ENCODE peak calls at places on chromosomes 13 and 19, in nine cellular contexts. One of them, this sample, is unnamed.

GRCh38 chr13:94999871-95000270 is 287.5 kb upstream of the SOX21 start:
- DNase-seq in CD4-positive, alpha-beta T cell: no peak
- DNase-seq in mammary epithelial cell: peak
- DNase-seq in pancreas: no peak
- DNase-seq in small intestine: no peak
- DNase-seq in coronary artery: no peak
- DNase-seq in brain microvascular endothelial cell: peak
- DNase-seq in cardiac muscle cell: no peak
- DNase-seq in Peyer's patch: no peak
- DNase-seq in this sample: no peak

GRCh38 chr13:91347212-91347995 is at the start of gene MIR17HG:
- DNase-seq in CD4-positive, alpha-beta T cell: peak
- DNase-seq in mammary epithelial cell: peak
- DNase-seq in pancreas: peak
- DNase-seq in small intestine: peak
- DNase-seq in coronary artery: peak
- DNase-seq in brain microvascular endothelial cell: peak
- DNase-seq in cardiac muscle cell: peak
- DNase-seq in Peyer's patch: peak
- DNase-seq in this sample: peak

GRCh38 chr19:12994701-12995595 is at the start of gene NFIX:
- DNase-seq in CD4-positive, alpha-beta T cell: peak
- DNase-seq in mammary epithelial cell: peak
- DNase-seq in pancreas: peak
- DNase-seq in small intestine: peak
- DNase-seq in coronary artery: peak
- DNase-seq in brain microvascular endothelial cell: no peak
- DNase-seq in cardiac muscle cell: peak
- DNase-seq in Peyer's patch: peak
- DNase-seq in this sample: peak

GRCh38 chr19:6616011-6616410 is 25.1 kb upstream of the CD70 start:
- DNase-seq in CD4-positive, alpha-beta T cell: no peak
- DNase-seq in mammary epithelial cell: peak
- DNase-seq in pancreas: no peak
- DNase-seq in small intestine: no peak
- DNase-seq in coronary artery: no peak
- DNase-seq in brain microvascular endothelial cell: no peak
- DNase-seq in cardiac muscle cell: no peak
- DNase-seq in Peyer's patch: no peak
- DNase-seq in this sample: no peak

GRCh38 chr13:43023244-43023931 is at the start of gene DNAJC15:
- DNase-seq in CD4-positive, alpha-beta T cell: peak
- DNase-seq in mammary epithelial cell: no peak
- DNase-seq in pancreas: peak
- DNase-seq in small intestine: peak
- DNase-seq in coronary artery: peak
- DNase-seq in brain microvascular endothelial cell: peak
- DNase-seq in cardiac muscle cell: no peak
- DNase-seq in Peyer's patch: peak
- DNase-seq in this sample: peak

GRCh38 chr19:54208784-54209057 is 8.1 kb downstream of the RPS9 start:
- DNase-seq in CD4-positive, alpha-beta T cell: no peak
- DNase-seq in mammary epithelial cell: no peak
- DNase-seq in pancreas: no peak
- DNase-seq in small intestine: no peak
- DNase-seq in coronary artery: no peak
- DNase-seq in brain microvascular endothelial cell: no peak
- DNase-seq in cardiac muscle cell: no peak
- DNase-seq in Peyer's patch: no peak
- DNase-seq in this sample: no peak

GRCh38 chr13:111202149-111202548 is 87.0 kb downstream of the ARHGEF7 start:
- DNase-seq in CD4-positive, alpha-beta T cell: no peak
- DNase-seq in mammary epithelial cell: no peak
- DNase-seq in pancreas: no peak
- DNase-seq in small intestine: no peak
- DNase-seq in coronary artery: no peak
- DNase-seq in brain microvascular endothelial cell: no peak
- DNase-seq in cardiac muscle cell: no peak
- DNase-seq in Peyer's patch: no peak
- DNase-seq in this sample: no peak

GRCh38 chr13:98947925-98948324 is 29.9 kb downstream of the DOCK9 start:
- DNase-seq in CD4-positive, alpha-beta T cell: no peak
- DNase-seq in mammary epithelial cell: no peak
- DNase-seq in pancreas: no peak
- DNase-seq in small intestine: no peak
- DNase-seq in coronary artery: no peak
- DNase-seq in brain microvascular endothelial cell: no peak
- DNase-seq in cardiac muscle cell: no peak
- DNase-seq in Peyer's patch: no peak
- DNase-seq in this sample: no peak

GRCh38 chr13:34250151-34250550 is 432.2 kb downstream of the RFC3 start:
- DNase-seq in CD4-positive, alpha-beta T cell: no peak
- DNase-seq in mammary epithelial cell: no peak
- DNase-seq in pancreas: no peak
- DNase-seq in small intestine: no peak
- DNase-seq in coronary artery: no peak
- DNase-seq in brain microvascular endothelial cell: no peak
- DNase-seq in cardiac muscle cell: no peak
- DNase-seq in Peyer's patch: no peak
- DNase-seq in this sample: no peak

GRCh38 chr13:89514534-89515312 is 1832.8 kb upstream of the MIR17HG start:
- DNase-seq in CD4-positive, alpha-beta T cell: no peak
- DNase-seq in mammary epithelial cell: peak
- DNase-seq in pancreas: no peak
- DNase-seq in small intestine: no peak
- DNase-seq in coronary artery: no peak
- DNase-seq in brain microvascular endothelial cell: peak
- DNase-seq in cardiac muscle cell: no peak
- DNase-seq in Peyer's patch: no peak
- DNase-seq in this sample: no peak

GRCh38 chr19:1453525-1454371 is 3.8 kb downstream of the APC2 start:
- DNase-seq in CD4-positive, alpha-beta T cell: no peak
- DNase-seq in mammary epithelial cell: no peak
- DNase-seq in pancreas: peak
- DNase-seq in small intestine: no peak
- DNase-seq in coronary artery: no peak
- DNase-seq in brain microvascular endothelial cell: no peak
- DNase-seq in cardiac muscle cell: peak
- DNase-seq in Peyer's patch: no peak
- DNase-seq in this sample: peak

GRCh38 chr19:14030997-14031718 is 404 bp upstream of the IL27RA start:
- DNase-seq in CD4-positive, alpha-beta T cell: peak
- DNase-seq in mammary epithelial cell: no peak
- DNase-seq in pancreas: no peak
- DNase-seq in small intestine: no peak
- DNase-seq in coronary artery: no peak
- DNase-seq in brain microvascular endothelial cell: no peak
- DNase-seq in cardiac muscle cell: no peak
- DNase-seq in Peyer's patch: no peak
- DNase-seq in this sample: no peak

GRCh38 chr19:16380314-16380695 is 55.7 kb downstream of the KLF2 start:
- DNase-seq in CD4-positive, alpha-beta T cell: no peak
- DNase-seq in mammary epithelial cell: no peak
- DNase-seq in pancreas: no peak
- DNase-seq in small intestine: no peak
- DNase-seq in coronary artery: no peak
- DNase-seq in brain microvascular endothelial cell: no peak
- DNase-seq in cardiac muscle cell: no peak
- DNase-seq in Peyer's patch: no peak
- DNase-seq in this sample: no peak

GRCh38 chr13:39226359-39226758 is 188.1 kb downstream of the NHLRC3 start:
- DNase-seq in CD4-positive, alpha-beta T cell: no peak
- DNase-seq in mammary epithelial cell: no peak
- DNase-seq in pancreas: no peak
- DNase-seq in small intestine: no peak
- DNase-seq in coronary artery: no peak
- DNase-seq in brain microvascular endothelial cell: no peak
- DNase-seq in cardiac muscle cell: no peak
- DNase-seq in Peyer's patch: no peak
- DNase-seq in this sample: no peak

GRCh38 chr13:72970956-72971355 is 87.8 kb upstream of the KLF5 start:
- DNase-seq in CD4-positive, alpha-beta T cell: no peak
- DNase-seq in mammary epithelial cell: peak
- DNase-seq in pancreas: no peak
- DNase-seq in small intestine: peak
- DNase-seq in coronary artery: no peak
- DNase-seq in brain microvascular endothelial cell: peak
- DNase-seq in cardiac muscle cell: no peak
- DNase-seq in Peyer's patch: no peak
- DNase-seq in this sample: no peak

GRCh38 chr19:49889038-49889686 is 7.5 kb downstream of the IL4I1 start:
- DNase-seq in CD4-positive, alpha-beta T cell: no peak
- DNase-seq in mammary epithelial cell: no peak
- DNase-seq in pancreas: peak
- DNase-seq in small intestine: no peak
- DNase-seq in coronary artery: no peak
- DNase-seq in brain microvascular endothelial cell: no peak
- DNase-seq in cardiac muscle cell: no peak
- DNase-seq in Peyer's patch: no peak
- DNase-seq in this sample: no peak

GRCh38 chr19:49888478-49888901 is 8.2 kb downstream of the IL4I1 start:
- DNase-seq in CD4-positive, alpha-beta T cell: no peak
- DNase-seq in mammary epithelial cell: no peak
- DNase-seq in pancreas: peak
- DNase-seq in small intestine: peak
- DNase-seq in coronary artery: no peak
- DNase-seq in brain microvascular endothelial cell: no peak
- DNase-seq in cardiac muscle cell: no peak
- DNase-seq in Peyer's patch: no peak
- DNase-seq in this sample: no peak

GRCh38 chr19:49890349-49891311 is 6.1 kb downstream of the IL4I1 start:
- DNase-seq in CD4-positive, alpha-beta T cell: peak
- DNase-seq in mammary epithelial cell: peak
- DNase-seq in pancreas: peak
- DNase-seq in small intestine: peak
- DNase-seq in coronary artery: no peak
- DNase-seq in brain microvascular endothelial cell: no peak
- DNase-seq in cardiac muscle cell: peak
- DNase-seq in Peyer's patch: peak
- DNase-seq in this sample: no peak

GRCh38 chr19:49891393-49891792 is 5.3 kb downstream of the IL4I1 start:
- DNase-seq in CD4-positive, alpha-beta T cell: no peak
- DNase-seq in mammary epithelial cell: no peak
- DNase-seq in pancreas: no peak
- DNase-seq in small intestine: no peak
- DNase-seq in coronary artery: no peak
- DNase-seq in brain microvascular endothelial cell: no peak
- DNase-seq in cardiac muscle cell: no peak
- DNase-seq in Peyer's patch: no peak
- DNase-seq in this sample: no peak

DNA sequence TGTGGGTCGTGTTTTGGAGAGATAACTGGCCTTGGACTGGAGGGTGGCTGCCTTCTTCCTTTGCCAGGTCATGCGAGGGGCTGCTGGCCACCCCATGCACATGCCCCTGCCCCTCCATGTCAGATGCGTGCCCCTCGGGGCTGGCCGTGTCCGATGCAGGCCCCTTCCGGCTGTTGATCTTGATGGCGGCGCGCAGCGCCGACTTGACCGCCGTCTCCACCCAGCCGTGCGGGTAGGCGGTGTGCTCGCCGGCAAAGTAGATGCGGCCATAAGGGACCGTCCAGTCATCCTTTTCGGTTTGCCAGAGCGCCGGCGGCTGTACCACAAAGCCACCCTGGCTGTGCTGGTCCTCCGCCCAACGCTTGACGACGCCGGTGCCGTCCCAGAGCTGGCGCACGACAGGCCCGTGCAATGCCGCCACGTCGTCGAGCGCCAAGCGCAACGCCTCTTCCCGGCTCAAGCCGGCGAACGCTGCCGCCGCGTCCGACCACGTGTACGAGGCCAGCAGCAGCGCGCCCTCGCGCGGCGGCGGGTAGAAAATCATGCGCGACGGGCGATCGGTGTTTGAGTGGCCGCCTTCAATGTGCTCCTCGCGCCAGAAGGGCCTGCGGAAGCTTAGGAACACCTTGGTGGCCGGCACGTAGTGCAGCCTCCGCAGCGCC is 6.9 kb downstream of the IL4I1 start:
- DNase-seq in CD4-positive, alpha-beta T cell: peak
- DNase-seq in mammary epithelial cell: peak
- DNase-seq in pancreas: peak
- DNase-seq in small intestine: peak
- DNase-seq in coronary artery: no peak
- DNase-seq in brain microvascular endothelial cell: peak
- DNase-seq in cardiac muscle cell: peak
- DNase-seq in Peyer's patch: peak
- DNase-seq in this sample: peak
- H3K27ac ChIP-seq in CD4-positive, alpha-beta T cell: peak
- H3K27ac ChIP-seq in mammary epithelial cell: no peak
- H3K27ac ChIP-seq in pancreas: no peak
- H3K27ac ChIP-seq in small intestine: no peak
- H3K27ac ChIP-seq in coronary artery: no peak
- H3K27ac ChIP-seq in brain microvascular endothelial cell: no peak
- H3K27ac ChIP-seq in cardiac muscle cell: no peak
- H3K27ac ChIP-seq in Peyer's patch: no peak
- H3K27ac ChIP-seq in this sample: no peak

GRCh38 chr13:32901994-32902780 is 114.0 kb upstream of the KL start:
- DNase-seq in CD4-positive, alpha-beta T cell: no peak
- DNase-seq in mammary epithelial cell: no peak
- DNase-seq in pancreas: no peak
- DNase-seq in small intestine: no peak
- DNase-seq in coronary artery: no peak
- DNase-seq in brain microvascular endothelial cell: no peak
- DNase-seq in cardiac muscle cell: no peak
- DNase-seq in Peyer's patch: no peak
- DNase-seq in this sample: no peak
- H3K27ac ChIP-seq in CD4-positive, alpha-beta T cell: no peak
- H3K27ac ChIP-seq in mammary epithelial cell: no peak
- H3K27ac ChIP-seq in pancreas: no peak
- H3K27ac ChIP-seq in small intestine: peak
- H3K27ac ChIP-seq in coronary artery: peak
- H3K27ac ChIP-seq in brain microvascular endothelial cell: no peak
- H3K27ac ChIP-seq in cardiac muscle cell: no peak
- H3K27ac ChIP-seq in Peyer's patch: peak
- H3K27ac ChIP-seq in this sample: no peak

DNA sequence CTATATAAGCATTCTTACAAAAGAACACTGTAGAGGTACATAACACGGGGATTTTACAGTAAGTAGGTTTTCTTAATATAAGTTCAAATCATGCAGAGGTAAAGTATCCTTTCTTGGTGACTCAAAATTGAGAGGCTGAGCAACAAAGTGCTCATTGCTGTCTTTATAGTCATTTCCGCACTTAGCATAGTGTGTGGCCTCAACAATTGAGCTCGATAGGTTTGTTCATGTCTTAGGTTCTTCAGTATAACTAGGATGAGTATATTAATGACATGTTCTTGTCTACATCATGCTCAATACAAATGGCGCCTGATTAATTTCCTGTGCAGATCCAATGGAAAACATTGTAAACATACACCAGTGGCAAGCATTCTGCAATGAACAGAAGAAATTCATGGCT is 1.4 kb downstream of the WDFY2 start:
- DNase-seq in CD4-positive, alpha-beta T cell: no peak
- DNase-seq in mammary epithelial cell: peak
- DNase-seq in pancreas: no peak
- DNase-seq in small intestine: no peak
- DNase-seq in coronary artery: no peak
- DNase-seq in brain microvascular endothelial cell: peak
- DNase-seq in cardiac muscle cell: no peak
- DNase-seq in Peyer's patch: no peak
- DNase-seq in this sample: no peak
- H3K27ac ChIP-seq in CD4-positive, alpha-beta T cell: no peak
- H3K27ac ChIP-seq in mammary epithelial cell: peak
- H3K27ac ChIP-seq in pancreas: peak
- H3K27ac ChIP-seq in small intestine: no peak
- H3K27ac ChIP-seq in coronary artery: peak
- H3K27ac ChIP-seq in brain microvascular endothelial cell: peak
- H3K27ac ChIP-seq in cardiac muscle cell: no peak
- H3K27ac ChIP-seq in Peyer's patch: no peak
- H3K27ac ChIP-seq in this sample: peak

GRCh38 chr13:29596064-29596418 is 553 bp upstream of the SLC7A1 start:
- DNase-seq in CD4-positive, alpha-beta T cell: no peak
- DNase-seq in mammary epithelial cell: no peak
- DNase-seq in pancreas: no peak
- DNase-seq in small intestine: no peak
- DNase-seq in coronary artery: no peak
- DNase-seq in brain microvascular endothelial cell: no peak
- DNase-seq in cardiac muscle cell: no peak
- DNase-seq in Peyer's patch: no peak
- DNase-seq in this sample: no peak
- H3K27ac ChIP-seq in CD4-positive, alpha-beta T cell: no peak
- H3K27ac ChIP-seq in mammary epithelial cell: no peak
- H3K27ac ChIP-seq in pancreas: no peak
- H3K27ac ChIP-seq in small intestine: peak
- H3K27ac ChIP-seq in coronary artery: peak
- H3K27ac ChIP-seq in brain microvascular endothelial cell: peak
- H3K27ac ChIP-seq in cardiac muscle cell: no peak
- H3K27ac ChIP-seq in Peyer's patch: peak
- H3K27ac ChIP-seq in this sample: no peak